ENCODE peak calls at places on chromosomes 7 and 10, in five cellular contexts. N is cerebellar nuclear complex, U is NCI-H1092 treated with DMSO at 0.1 percent for 48 hours, C is tibial artery, F is NCI-H748 treated with DMSO at 0.1 percent for 48 hours. I is an unnamed sample.

GRCh38 chr7:47045169-47045568 is 536.7 kb downstream of the TNS3 start:
- DNase-seq in F (no peak), U (no peak), N (no peak), C (peak), I (no peak)

GRCh38 chr10:109956454-109957091 is 33.3 kb upstream of the XPNPEP1 start:
- DNase-seq in F (no peak), N (no peak), U (peak), C (no peak), I (peak)

GRCh38 chr10:13758302-13758701 is 171.5 kb downstream of the PRPF18 start:
- DNase-seq in N (no peak), C (no peak), U (no peak), F (no peak), I (no peak)

GRCh38 chr7:143145-143751 is 49.1 kb upstream of the FAM20C start:
- DNase-seq in U (no peak), N (no peak), C (no peak), F (no peak), I (no peak)

GRCh38 chr10:86943316-86944030 is 13.9 kb downstream of the MMRN2 start:
- DNase-seq in N (no peak), F (no peak), U (no peak), C (peak), I (no peak)

GRCh38 chr10:119447421-119447820 is 95.1 kb downstream of the RGS10 start:
- DNase-seq in F (no peak), U (no peak), C (no peak), N (no peak), I (no peak)

GRCh38 chr7:30817060-30817770 is 46.0 kb downstream of the MINDY4 start:
- DNase-seq in N (no peak), F (no peak), C (no peak), U (no peak), I (no peak)

GRCh38 chr10:12656518-12657142 is 307.3 kb downstream of the CAMK1D start:
- DNase-seq in N (no peak), C (no peak), F (peak), U (peak), I (peak)

GRCh38 chr10:74049995-74050394 is 52.1 kb downstream of the VCL start:
- DNase-seq in C (no peak), U (no peak), F (no peak), N (no peak), I (no peak)

GRCh38 chr10:4825868-4826787 is at the start of gene AKR1E2:
- DNase-seq in C (peak), U (peak), N (peak), F (peak), I (peak)

GRCh38 chr7:100022621-100023020 is 7.2 kb downstream of the ZKSCAN1 start:
- DNase-seq in F (no peak), N (no peak), C (no peak), U (peak), I (no peak)

GRCh38 chr7:43296306-43296705 is 183.9 kb downstream of the HECW1 start:
- DNase-seq in C (no peak), N (no peak), U (no peak), F (no peak), I (no peak)

GRCh38 chr7:33805630-33806233 is 99.6 kb upstream of the BMPER start:
- DNase-seq in F (no peak), N (no peak), C (peak), U (no peak), I (no peak)

GRCh38 chr7:96686305-96686704 is 23.3 kb downstream of the SEM1 start:
- DNase-seq in N (no peak), C (no peak), F (no peak), U (no peak), I (no peak)

GRCh38 chr10:124057580-124057979 is 35.8 kb downstream of the CHST15 start:
- DNase-seq in F (no peak), U (no peak), C (no peak), N (no peak), I (no peak)

GRCh38 chr7:127996253-127997071 is 34.8 kb downstream of the LRRC4 start:
- DNase-seq in F (no peak), N (no peak), U (no peak), C (no peak), I (no peak)

GRCh38 chr10:50379652-50380051 is 128.3 kb upstream of the ASAH2 start:
- DNase-seq in F (no peak), C (no peak), N (no peak), U (no peak), I (no peak)

GRCh38 chr10:59672150-59672875 is 37.3 kb downstream of the SLC16A9 start:
- DNase-seq in F (no peak), C (no peak), U (no peak), N (no peak), I (no peak)

GRCh38 chr10:131727612-131728011 is 173.2 kb upstream of the PPP2R2D start:
- DNase-seq in C (no peak), U (no peak), N (no peak), F (no peak), I (peak)

GRCh38 chr7:34247468-34247867 is 342.1 kb downstream of the BMPER start:
- DNase-seq in C (no peak), F (no peak), U (no peak), N (no peak), I (no peak)

GRCh38 chr10:30557884-30558283 is 71.7 kb downstream of the LYZL2 start:
- DNase-seq in C (no peak), U (no peak), N (no peak), F (no peak), I (no peak)

GRCh38 chr10:13587367-13587766 is 602 bp downstream of the PRPF18 start:
- DNase-seq in F (no peak), U (no peak), C (no peak), N (no peak), I (peak)

GRCh38 chr7:9600974-9601373 is 1167.6 kb downstream of the NXPH1 start:
- DNase-seq in F (no peak), C (no peak), U (no peak), N (no peak), I (no peak)

GRCh38 chr7:1409555-1409954 is 49.7 kb downstream of the MICALL2 start:
- DNase-seq in N (no peak), C (no peak), F (no peak), U (no peak), I (no peak)

GRCh38 chr7:150954986-150955518 is 23.1 kb downstream of the KCNH2 start:
- DNase-seq in F (no peak), U (no peak), N (no peak), C (no peak), I (no peak)

GRCh38 chr7:125057974-125058373 is 128.3 kb upstream of the POT1 start:
- DNase-seq in F (no peak), N (no peak), C (no peak), U (peak), I (no peak)

GRCh38 chr7:76397409-76398183 is 11.9 kb downstream of the SSC4D start:
- DNase-seq in N (no peak), U (peak), C (peak), F (peak), I (peak)

GRCh38 chr7:151060416-151061234 is 1.2 kb downstream of the SLC4A2 start:
- DNase-seq in C (no peak), N (no peak), U (peak), F (no peak), I (no peak)

GRCh38 chr7:138610671-138611170 is 90.4 kb downstream of the SVOPL start:
- DNase-seq in N (no peak), F (no peak), U (no peak), C (no peak), I (no peak)

GRCh38 chr7:116280803-116281202 is 70.5 kb downstream of the TES start:
- DNase-seq in N (no peak), U (no peak), F (no peak), C (no peak), I (no peak)

GRCh38 chr7:30412810-30413504 is 65.6 kb downstream of the NOD1 start:
- DNase-seq in C (peak), U (peak), N (no peak), F (no peak), I (peak)

GRCh38 chr10:132422169-132422691 is 25.2 kb downstream of the PWWP2B start:
- DNase-seq in U (peak), F (no peak), C (no peak), N (no peak), I (no peak)

GRCh38 chr10:61749271-61749670 is 86.5 kb downstream of the CABCOCO1 start:
- DNase-seq in F (no peak), U (peak), N (no peak), C (no peak), I (no peak)

GRCh38 chr7:28037220-28038010 is 143.2 kb downstream of the JAZF1 start:
- DNase-seq in C (no peak), U (no peak), N (no peak), F (no peak), I (no peak)

GRCh38 chr10:93186631-93187030 is 112.9 kb downstream of the CYP26A1 start:
- DNase-seq in F (no peak), U (no peak), C (no peak), N (no peak), I (no peak)

GRCh38 chr7:122291189-122291588 is 13.4 kb downstream of the FEZF1 start:
- DNase-seq in U (no peak), N (no peak), F (no peak), C (no peak), I (no peak)

I was measured in iPS-NIHi11.